ENCODE peak calls at places on chromosomes 2 and 18, in ten cellular contexts. X is tibial artery, F is left ventricle myocardium inferior, S is heart left ventricle, Y is neural crest cell, G is adrenal gland, V is astrocyte of the spinal cord, Z is Peyer's patch, W is Calu3, A is IMR-90. E is an unnamed sample.

GRCh38 chr18:62979172-62979571 is 263.8 kb downstream of the PHLPP1 start:
- DNase-seq in X (peak), F (no peak), S (no peak), Y (no peak), G (no peak), V (peak), Z (peak), W (peak), A (peak), E (peak)

GRCh38 chr2:47767880-47768609 is 14.9 kb upstream of the MSH6 start:
- DNase-seq in X (peak), F (peak), S (peak), Y (peak), G (peak), V (peak), Z (peak), W (peak), A (peak), E (no peak)

GRCh38 chr2:102082591-102083586 is 59.7 kb upstream of the IL1R1 start:
- DNase-seq in X (peak), F (no peak), S (peak), Y (no peak), G (peak), V (peak), Z (peak), W (no peak), A (peak), E (peak)

GRCh38 chr2:226031078-226031937 is 631.8 kb downstream of the NYAP2 start:
- DNase-seq in X (peak), F (peak), S (peak), Y (peak), G (peak), V (peak), Z (peak), W (peak), A (peak), E (peak)

GRCh38 chr2:230891108-230891507 is 26.4 kb downstream of the ITM2C start:
- DNase-seq in X (no peak), F (no peak), S (no peak), Y (no peak), G (peak), V (no peak), Z (no peak), W (no peak), A (no peak), E (no peak)

GRCh38 chr18:60754413-60754812 is 381.8 kb upstream of the MC4R start:
- DNase-seq in X (no peak), F (no peak), S (no peak), Y (no peak), G (no peak), V (no peak), Z (no peak), W (no peak), A (no peak), E (no peak)

GRCh38 chr18:304887-305529 is 37.2 kb upstream of the THOC1 start:
- DNase-seq in X (no peak), F (no peak), S (no peak), Y (no peak), G (no peak), V (peak), Z (no peak), W (no peak), A (no peak), E (no peak)

GRCh38 chr2:131369954-131370353 is 6.0 kb upstream of the RAB6D start:
- DNase-seq in X (no peak), F (no peak), S (no peak), Y (no peak), G (no peak), V (no peak), Z (no peak), W (no peak), A (no peak), E (no peak)

GRCh38 chr2:152335016-152335850 is at the start of gene FMNL2:
- DNase-seq in X (peak), F (peak), S (peak), Y (peak), G (peak), V (peak), Z (peak), W (peak), A (peak), E (peak)

GRCh38 chr18:3875376-3875775 is 425.4 kb downstream of the TGIF1 start:
- DNase-seq in X (no peak), F (no peak), S (no peak), Y (no peak), G (no peak), V (no peak), Z (no peak), W (no peak), A (no peak), E (no peak)

GRCh38 chr18:49342690-49343089 is 117.8 kb downstream of the DYM start:
- DNase-seq in X (no peak), F (no peak), S (no peak), Y (no peak), G (no peak), V (no peak), Z (no peak), W (no peak), A (peak), E (no peak)

GRCh38 chr2:30165617-30166016 is 18.8 kb downstream of the YPEL5 start:
- DNase-seq in X (no peak), F (no peak), S (no peak), Y (no peak), G (no peak), V (no peak), Z (no peak), W (no peak), A (no peak), E (no peak)

GRCh38 chr18:3664563-3665178 is 214.7 kb downstream of the TGIF1 start:
- DNase-seq in X (no peak), F (no peak), S (no peak), Y (peak), G (no peak), V (peak), Z (no peak), W (peak), A (no peak), E (no peak)

GRCh38 chr18:57659463-57660102 is 37.9 kb upstream of the NARS1 start:
- DNase-seq in X (no peak), F (no peak), S (no peak), Y (no peak), G (no peak), V (no peak), Z (no peak), W (no peak), A (peak), E (no peak)

GRCh38 chr2:172241219-172241618 is 138.5 kb upstream of the DLX2 start:
- DNase-seq in X (no peak), F (no peak), S (no peak), Y (no peak), G (no peak), V (no peak), Z (no peak), W (no peak), A (no peak), E (no peak)

GRCh38 chr18:10078053-10078452 is 164.2 kb downstream of the VAPA start:
- DNase-seq in X (no peak), F (no peak), S (no peak), Y (no peak), G (no peak), V (no peak), Z (no peak), W (no peak), A (no peak), E (no peak)

GRCh38 chr2:58606799-58607198 is 365.7 kb upstream of the FANCL start:
- DNase-seq in X (no peak), F (no peak), S (no peak), Y (no peak), G (no peak), V (no peak), Z (no peak), W (no peak), A (peak), E (no peak)

GRCh38 chr2:239726631-239727181 is 298.4 kb downstream of the NDUFA10 start:
- DNase-seq in X (peak), F (no peak), S (peak), Y (no peak), G (no peak), V (no peak), Z (no peak), W (no peak), A (no peak), E (no peak)

GRCh38 chr2:110866496-110866895 is 134.1 kb downstream of the ACOXL start:
- DNase-seq in X (no peak), F (no peak), S (no peak), Y (no peak), G (no peak), V (no peak), Z (peak), W (no peak), A (no peak), E (no peak)

GRCh38 chr2:197873293-197873701 is 68.9 kb downstream of the PLCL1 start:
- DNase-seq in X (no peak), F (no peak), S (peak), Y (no peak), G (no peak), V (peak), Z (no peak), W (no peak), A (peak), E (peak)

GRCh38 chr2:211093743-211094303 is 537.4 kb downstream of the CPS1 start:
- DNase-seq in X (no peak), F (no peak), S (no peak), Y (no peak), G (no peak), V (no peak), Z (no peak), W (no peak), A (no peak), E (no peak)

GRCh38 chr2:15241208-15241607 is 319.9 kb downstream of the NBAS start:
- DNase-seq in X (no peak), F (no peak), S (no peak), Y (no peak), G (no peak), V (no peak), Z (no peak), W (no peak), A (no peak), E (no peak)

GRCh38 chr2:217751192-217751591 is 251.6 kb downstream of the TNS1 start:
- DNase-seq in X (no peak), F (no peak), S (no peak), Y (no peak), G (no peak), V (no peak), Z (no peak), W (no peak), A (no peak), E (no peak)

GRCh38 chr2:113124181-113124961 is 3.0 kb upstream of the IL1RN start:
- DNase-seq in X (no peak), F (no peak), S (no peak), Y (no peak), G (peak), V (peak), Z (no peak), W (peak), A (peak), E (peak)

GRCh38 chr2:112869258-112869842 is 32.8 kb upstream of the IL1B start:
- DNase-seq in X (peak), F (peak), S (peak), Y (no peak), G (peak), V (peak), Z (peak), W (peak), A (peak), E (peak)

GRCh38 chr2:129779783-129780182 is 199.7 kb upstream of the RAB6C start:
- DNase-seq in X (no peak), F (no peak), S (no peak), Y (no peak), G (no peak), V (no peak), Z (no peak), W (no peak), A (no peak), E (no peak)

GRCh38 chr2:130729311-130730299 is 735 bp downstream of the GPR148 start:
- DNase-seq in X (no peak), F (no peak), S (no peak), Y (no peak), G (no peak), V (no peak), Z (no peak), W (no peak), A (no peak), E (no peak)

GRCh38 chr2:37262510-37262909 is 31.1 kb downstream of the NDUFAF7 start:
- DNase-seq in X (no peak), F (no peak), S (no peak), Y (no peak), G (no peak), V (no peak), Z (no peak), W (no peak), A (no peak), E (no peak)

GRCh38 chr18:72584787-72585186 is 40.6 kb upstream of the CBLN2 start:
- DNase-seq in X (no peak), F (no peak), S (no peak), Y (no peak), G (no peak), V (no peak), Z (no peak), W (no peak), A (no peak), E (no peak)

GRCh38 chr2:55891671-55892071 is 31.9 kb downstream of the EFEMP1 start:
- DNase-seq in X (no peak), F (no peak), S (no peak), Y (no peak), G (no peak), V (no peak), Z (no peak), W (no peak), A (no peak), E (no peak)

GRCh38 chr2:129069875-129070594 is 751.4 kb upstream of the HS6ST1 start:
- DNase-seq in X (no peak), F (peak), S (peak), Y (no peak), G (no peak), V (no peak), Z (peak), W (no peak), A (no peak), E (no peak)

DNA sequence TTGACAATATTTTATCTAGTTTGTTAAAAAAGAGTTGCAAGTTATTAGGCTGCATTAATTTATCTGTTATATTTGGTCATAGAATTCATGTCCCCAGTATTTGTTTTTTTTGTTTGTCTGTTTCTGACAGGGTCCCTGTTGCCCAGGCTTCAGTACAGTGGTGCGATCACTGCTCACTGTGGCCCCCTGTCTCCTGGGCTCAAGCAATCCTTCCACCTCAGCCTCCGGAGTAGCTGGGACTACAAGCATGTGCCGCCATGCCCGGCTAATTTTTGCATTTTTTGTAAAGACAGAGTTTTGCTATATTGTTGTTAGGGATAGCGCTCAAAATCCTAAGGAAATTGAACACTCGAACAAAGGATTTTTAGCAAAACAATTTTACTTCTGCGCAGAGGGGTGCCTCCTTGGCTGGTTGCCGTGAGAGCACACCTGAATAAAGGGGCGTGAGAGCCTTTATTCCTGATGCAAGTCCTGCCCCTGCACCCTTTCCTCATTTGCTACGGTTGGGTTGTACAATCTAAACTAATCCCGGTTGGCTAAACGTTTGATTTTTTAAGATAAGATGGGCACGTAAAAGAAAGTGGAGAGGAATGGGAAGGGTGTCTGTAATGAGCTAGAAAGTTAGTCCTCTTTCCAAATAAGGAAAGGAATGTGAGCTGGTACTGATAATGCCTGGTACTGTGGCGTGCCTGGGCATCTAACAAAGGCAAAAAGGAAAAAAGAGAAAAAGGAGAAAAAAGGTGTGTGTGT is 65.5 kb downstream of the COMMD1 start:
- DNase-seq in X (no peak), F (no peak), S (no peak), Y (no peak), G (no peak), V (no peak), Z (no peak), W (peak), A (no peak), E (no peak)
- TF ChIP-seq CTCF in X (no peak), F (peak), S (no peak), Y (peak), G (no peak), V (no peak), Z (no peak), W (no peak), A (no peak), E (no peak)

DNA sequence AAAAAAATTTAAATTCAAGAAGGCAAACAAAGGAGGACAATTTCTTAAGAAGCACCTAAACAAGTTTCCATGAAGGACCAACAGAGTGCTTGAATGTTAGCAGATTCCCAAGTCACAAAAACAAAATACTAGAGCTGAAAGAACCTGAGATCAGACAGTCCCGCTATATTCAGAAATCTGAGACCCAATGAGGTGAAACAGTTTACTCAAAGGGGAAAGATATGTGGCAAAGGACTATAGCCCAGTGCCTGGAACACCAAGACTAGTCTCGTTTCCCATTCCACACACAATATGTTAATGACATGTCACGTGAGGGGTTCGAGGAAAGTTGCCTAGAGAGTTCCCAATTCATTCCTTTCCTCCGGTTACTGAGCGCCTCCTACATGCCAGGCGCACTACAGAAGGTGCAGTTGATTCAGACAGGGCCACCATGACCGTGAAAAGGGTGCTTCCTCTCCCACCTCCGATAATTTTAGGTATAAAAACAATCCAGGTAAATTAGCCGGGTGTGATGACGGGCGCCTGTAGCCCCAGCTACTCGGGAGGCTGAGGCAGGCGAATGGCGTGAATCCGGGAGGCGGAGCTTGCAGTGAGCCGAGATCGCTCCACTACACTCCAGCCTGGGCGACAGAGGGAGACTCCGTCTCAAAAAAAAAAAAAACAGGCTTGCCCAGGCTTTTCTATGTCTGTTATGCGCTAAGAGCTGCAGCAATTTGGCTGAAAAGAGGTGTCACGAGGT is 617 bp downstream of the SRBD1 start:
- DNase-seq in X (peak), F (peak), S (peak), Y (peak), G (peak), V (peak), Z (peak), W (peak), A (peak), E (peak)
- TF ChIP-seq CTCF in X (no peak), F (peak), S (peak), Y (peak), G (no peak), V (peak), Z (no peak), W (no peak), A (peak), E (peak)

DNA sequence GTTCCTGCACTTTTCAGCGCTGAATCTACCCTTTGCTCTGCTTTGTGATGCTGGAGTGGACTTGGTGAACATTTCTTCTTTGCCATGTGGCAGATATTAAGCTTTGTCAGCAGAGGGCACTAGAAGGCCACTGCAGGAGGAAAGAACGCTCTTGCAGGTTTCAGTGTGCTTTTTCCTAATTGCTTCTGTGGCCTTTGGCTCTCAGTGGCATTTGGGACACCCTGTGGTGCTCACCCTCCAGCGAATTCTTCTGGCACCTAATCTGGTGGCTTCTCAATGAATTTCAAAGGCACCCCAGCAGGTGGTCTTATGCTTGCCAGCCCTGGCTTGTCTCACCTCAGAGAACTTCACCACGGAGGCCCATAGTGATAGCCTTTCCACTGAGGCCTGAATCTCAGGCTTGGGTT is 146.7 kb downstream of the MYO3B start:
- DNase-seq in X (no peak), F (no peak), S (no peak), Y (peak), G (peak), V (peak), Z (peak), W (peak), A (peak), E (peak)
- TF ChIP-seq CTCF in X (peak), F (peak), S (peak), Y (peak), G (peak), V (peak), Z (peak), W (no peak), A (peak), E (peak)

GRCh38 chr2:74576830-74577229 is 22.3 kb downstream of the DOK1 start:
- DNase-seq in X (peak), F (no peak), S (peak), Y (no peak), G (peak), V (peak), Z (no peak), W (no peak), A (peak), E (peak)
- TF ChIP-seq CTCF in X (no peak), F (no peak), S (no peak), Y (no peak), G (no peak), V (peak), Z (no peak), W (no peak), A (peak), E (no peak)

E was measured in astrocyte of the cerebellum.